ENCODE peak calls at places on chromosomes 13 and 19, in eight cellular contexts. H is fibroblast of mammary gland, Q is fibroblast of pulmonary artery, U is upper lobe of right lung, G is HCT116, S is GM10248, X is AML-193, K is cardiac fibroblast. W is an unnamed sample.

GRCh38 chr13:110820311-110820710 is 94.6 kb downstream of the ANKRD10 start:
- DNase-seq in H (no peak), Q (no peak), U (no peak), G (no peak), S (no peak), X (no peak), K (no peak), W (no peak)

GRCh38 chr19:6223461-6224307 is 56.1 kb downstream of the MLLT1 start:
- DNase-seq in H (no peak), Q (no peak), U (no peak), G (no peak), S (no peak), X (no peak), K (no peak), W (no peak)

GRCh38 chr19:30744741-30745475 is 372.7 kb downstream of the ZNF536 start:
- DNase-seq in H (no peak), Q (no peak), U (no peak), G (no peak), S (no peak), X (no peak), K (no peak), W (no peak)

GRCh38 chr19:5131031-5131865 is 162.3 kb downstream of the KDM4B start:
- DNase-seq in H (no peak), Q (no peak), U (no peak), G (no peak), S (peak), X (no peak), K (no peak), W (no peak)

GRCh38 chr19:12000152-12000981 is 35.1 kb downstream of the ZNF433 start:
- DNase-seq in H (peak), Q (no peak), U (no peak), G (no peak), S (peak), X (no peak), K (peak), W (no peak)

GRCh38 chr19:38869160-38869835 is 8.8 kb downstream of the RINL start:
- DNase-seq in H (no peak), Q (no peak), U (no peak), G (no peak), S (no peak), X (peak), K (no peak), W (no peak)

GRCh38 chr13:110651271-110651670 is 35.9 kb downstream of the NAXD start:
- DNase-seq in H (no peak), Q (no peak), U (no peak), G (no peak), S (no peak), X (no peak), K (no peak), W (no peak)

GRCh38 chr19:53808710-53809125 is 15.4 kb downstream of the NLRP12 start:
- DNase-seq in H (peak), Q (peak), U (no peak), G (peak), S (no peak), X (peak), K (peak), W (peak)

GRCh38 chr13:47426126-47426849 is 529.4 kb upstream of the HTR2A start:
- DNase-seq in H (peak), Q (peak), U (no peak), G (no peak), S (no peak), X (peak), K (peak), W (peak)

GRCh38 chr13:33348366-33348765 is 62.8 kb upstream of the STARD13 start:
- DNase-seq in H (peak), Q (peak), U (no peak), G (no peak), S (no peak), X (no peak), K (peak), W (peak)

GRCh38 chr13:25085125-25085742 is 10.7 kb upstream of the PABPC3 start:
- DNase-seq in H (peak), Q (peak), U (no peak), G (peak), S (peak), X (peak), K (peak), W (peak)

GRCh38 chr13:29583073-29583785 is 12.3 kb downstream of the SLC7A1 start:
- DNase-seq in H (peak), Q (no peak), U (no peak), G (no peak), S (no peak), X (no peak), K (peak), W (peak)

GRCh38 chr13:43848250-43848649 is 31.3 kb downstream of the CCDC122 start:
- DNase-seq in H (peak), Q (peak), U (no peak), G (no peak), S (no peak), X (no peak), K (peak), W (peak)

GRCh38 chr13:45989607-45990006 is 62.9 kb downstream of the ZC3H13 start:
- DNase-seq in H (peak), Q (peak), U (no peak), G (no peak), S (no peak), X (no peak), K (peak), W (peak)

GRCh38 chr19:48500830-48501445 is 10.7 kb downstream of the LMTK3 start:
- DNase-seq in H (no peak), Q (no peak), U (no peak), G (no peak), S (no peak), X (no peak), K (no peak), W (no peak)

GRCh38 chr19:11152318-11153062 is 3.1 kb downstream of the SPC24 start:
- DNase-seq in H (peak), Q (peak), U (no peak), G (no peak), S (no peak), X (no peak), K (peak), W (peak)

GRCh38 chr13:95530178-95530577 is 22.3 kb upstream of the CLDN10 start:
- DNase-seq in H (peak), Q (peak), U (no peak), G (no peak), S (no peak), X (no peak), K (peak), W (peak)

GRCh38 chr13:30022796-30023195 is 172.4 kb upstream of the UBL3 start:
- DNase-seq in H (no peak), Q (no peak), U (no peak), G (no peak), S (no peak), X (no peak), K (no peak), W (no peak)

GRCh38 chr13:93244918-93245280 is 18.3 kb downstream of the GPC6 start:
- DNase-seq in H (peak), Q (peak), U (no peak), G (no peak), S (no peak), X (no peak), K (peak), W (peak)

GRCh38 chr19:13154241-13154778 is 4.1 kb downstream of the IER2 start:
- DNase-seq in H (peak), Q (peak), U (peak), G (no peak), S (peak), X (peak), K (peak), W (peak)

GRCh38 chr13:50800091-50800739 is 43.3 kb downstream of the DLEU7 start:
- DNase-seq in H (no peak), Q (no peak), U (no peak), G (no peak), S (no peak), X (no peak), K (peak), W (no peak)

GRCh38 chr19:2061936-2062729 is 11.1 kb upstream of the MKNK2 start:
- DNase-seq in H (no peak), Q (no peak), U (peak), G (no peak), S (no peak), X (no peak), K (no peak), W (no peak)

GRCh38 chr13:42643076-42643475 is 69.1 kb downstream of the TNFSF11 start:
- DNase-seq in H (no peak), Q (no peak), U (no peak), G (no peak), S (no peak), X (no peak), K (no peak), W (no peak)

GRCh38 chr19:55440411-55441105 is 2.5 kb downstream of the SHISA7 start:
- DNase-seq in H (no peak), Q (no peak), U (no peak), G (no peak), S (peak), X (no peak), K (no peak), W (no peak)

GRCh38 chr13:31154939-31155338 is 6.8 kb downstream of the HSPH1 start:
- DNase-seq in H (no peak), Q (no peak), U (no peak), G (no peak), S (no peak), X (no peak), K (no peak), W (no peak)

GRCh38 chr13:113877149-113877990 is 13.5 kb upstream of the GAS6 start:
- DNase-seq in H (no peak), Q (no peak), U (no peak), G (no peak), S (peak), X (no peak), K (no peak), W (no peak)

GRCh38 chr13:97026759-97027555 is 32.7 kb upstream of the OXGR1 start:
- DNase-seq in H (peak), Q (peak), U (no peak), G (no peak), S (no peak), X (no peak), K (no peak), W (no peak)

GRCh38 chr13:36345438-36346221 is 564 bp downstream of the SPART start:
- DNase-seq in H (peak), Q (peak), U (peak), G (no peak), S (peak), X (peak), K (peak), W (peak)

GRCh38 chr19:32916969-32917611 is 47.5 kb upstream of the SLC7A9 start:
- DNase-seq in H (peak), Q (peak), U (no peak), G (no peak), S (no peak), X (no peak), K (peak), W (no peak)

GRCh38 chr19:33147538-33147937 is 15.6 kb downstream of the WDR88 start:
- DNase-seq in H (no peak), Q (no peak), U (no peak), G (no peak), S (no peak), X (no peak), K (no peak), W (no peak)

GRCh38 chr13:36082806-36083205 is 48.4 kb downstream of the DCLK1 start:
- DNase-seq in H (no peak), Q (no peak), U (no peak), G (no peak), S (no peak), X (no peak), K (no peak), W (no peak)

W was measured in fibroblast of gingiva.